ENCODE peak calls at places on chromosomes 11 and 22, in ten cellular contexts. Q is thoracic aorta, E is astrocyte of the spinal cord, V is WTC11, M is brain microvascular endothelial cell, Z is fibroblast of pulmonary artery, J is progenitor cell of endocrine pancreas, K is endothelial cell, I is upper lobe of right lung, S is type B pancreatic cell. G is an unnamed sample.

GRCh38 chr11:44260081-44260480 is 49.9 kb downstream of the ALX4 start:
- DNase-seq in Q (no peak), E (no peak), V (no peak), M (no peak), Z (no peak), J (no peak), K (no peak), I (no peak), S (no peak), G (no peak)

GRCh38 chr22:48742556-48743343 is 1084.9 kb downstream of the BRD1 start:
- DNase-seq in Q (no peak), E (no peak), V (peak; percentile 7), M (no peak), Z (no peak), J (peak; percentile 7), K (no peak), I (no peak), S (peak; percentile 60), G (no peak)

GRCh38 chr11:111039982-111040381 is 205.5 kb upstream of the POU2AF2 start:
- DNase-seq in Q (no peak), E (no peak), V (no peak), M (no peak), Z (no peak), J (no peak), K (no peak), I (no peak), S (no peak), G (no peak)

GRCh38 chr11:66727883-66728759 is 895 bp downstream of the SPTBN2 start:
- DNase-seq in Q (no peak), E (no peak), V (peak; percentile 45), M (no peak), Z (no peak), J (no peak), K (no peak), I (no peak), S (no peak), G (peak; percentile 68)

GRCh38 chr11:72111300-72111699 is 1.2 kb downstream of the ANAPC15 start:
- DNase-seq in Q (no peak), E (no peak), V (no peak), M (no peak), Z (no peak), J (no peak), K (no peak), I (no peak), S (no peak), G (no peak)

GRCh38 chr22:31185056-31185455 is 25.1 kb downstream of the RNF185 start:
- DNase-seq in Q (no peak), E (peak; percentile 7), V (no peak), M (no peak), Z (no peak), J (no peak), K (no peak), I (no peak), S (no peak), G (no peak)

GRCh38 chr22:20671409-20672081 is 102.4 kb upstream of the SERPIND1 start:
- DNase-seq in Q (no peak), E (no peak), V (no peak), M (no peak), Z (no peak), J (no peak), K (no peak), I (no peak), S (peak; percentile 6), G (no peak)

GRCh38 chr22:49323751-49324415 is 503.8 kb downstream of the BRD1 start:
- DNase-seq in Q (no peak), E (no peak), V (no peak), M (no peak), Z (no peak), J (peak; percentile 9), K (no peak), I (peak; percentile 52), S (peak; percentile 52), G (peak; percentile 11)

GRCh38 chr11:2517016-2517385 is 72.2 kb downstream of the KCNQ1 start:
- DNase-seq in Q (no peak), E (no peak), V (peak; percentile 8), M (no peak), Z (no peak), J (no peak), K (peak; percentile 2), I (peak; percentile 57), S (no peak), G (no peak)

GRCh38 chr11:69683764-69684333 is 8.7 kb upstream of the LTO1 start:
- DNase-seq in Q (no peak), E (no peak), V (peak; percentile 75), M (no peak), Z (peak; percentile 25), J (no peak), K (no peak), I (peak; percentile 66), S (no peak), G (no peak)
- TF ChIP-seq CTCF in Q (no peak), E (peak; percentile 42), V (peak; percentile 59), M (peak; percentile 63), Z (peak; percentile 41), J (peak; percentile 61), K (peak; percentile 37), I (peak; percentile 37), S (peak; percentile 68), G (peak; percentile 38)

GRCh38 chr22:22700631-22701030 is 56.2 kb downstream of the GGTLC2 start:
- DNase-seq in Q (no peak), E (no peak), V (no peak), M (no peak), Z (no peak), J (no peak), K (no peak), I (no peak), S (peak; percentile 24), G (no peak)

GRCh38 chr22:22702874-22703570 is 58.6 kb downstream of the GGTLC2 start:
- DNase-seq in Q (no peak), E (no peak), V (no peak), M (no peak), Z (no peak), J (no peak), K (no peak), I (no peak), S (no peak), G (no peak)

GRCh38 chr22:22703715-22704114 is 59.3 kb downstream of the GGTLC2 start:
- DNase-seq in Q (no peak), E (peak; percentile 65), V (no peak), M (no peak), Z (peak; percentile 73), J (no peak), K (no peak), I (no peak), S (no peak), G (no peak)

GRCh38 chr22:22704156-22704946 is 59.9 kb downstream of the GGTLC2 start:
- DNase-seq in Q (no peak), E (no peak), V (no peak), M (no peak), Z (no peak), J (no peak), K (no peak), I (no peak), S (peak; percentile 49), G (no peak)

DNA sequence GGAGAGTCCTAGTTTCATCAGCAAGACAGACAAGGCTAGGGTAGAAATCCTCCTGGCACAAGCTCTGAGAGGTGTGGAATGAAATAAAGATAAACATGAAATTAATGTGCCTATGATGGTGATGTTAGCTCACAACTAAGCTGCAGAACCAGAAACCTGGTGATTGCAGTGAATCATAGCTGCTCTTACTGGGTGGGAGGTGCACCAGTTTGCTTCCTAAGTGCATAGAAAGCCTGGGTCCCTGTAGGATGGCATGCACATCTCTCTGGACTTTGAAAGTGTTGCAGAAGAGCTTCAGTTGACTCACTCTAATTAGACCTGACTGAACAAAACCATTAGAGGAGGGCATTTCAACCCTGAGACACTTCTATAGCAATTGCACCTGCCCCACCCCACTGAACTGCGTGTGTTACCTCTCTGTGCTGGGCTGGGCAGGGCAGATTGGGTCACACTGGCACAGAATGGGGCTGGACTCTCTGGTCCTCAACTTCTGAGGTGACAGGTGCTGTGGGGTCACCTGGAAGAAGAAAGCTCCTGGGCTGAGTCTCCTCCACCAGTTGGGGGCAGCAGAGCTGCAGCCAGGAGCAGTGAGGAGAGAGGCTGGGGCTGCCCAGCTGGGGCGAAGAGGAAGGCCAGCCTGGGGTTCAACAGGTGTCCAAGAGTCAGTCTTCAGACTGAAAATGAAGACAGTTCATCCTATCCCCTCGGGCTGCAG is 57.9 kb downstream of the GGTLC2 start:
- DNase-seq in Q (no peak), E (no peak), V (peak; percentile 61), M (no peak), Z (no peak), J (peak; percentile 20), K (peak; percentile 40), I (no peak), S (no peak), G (no peak)
- TF ChIP-seq CTCF in Q (no peak), E (peak; percentile 35), V (peak; percentile 52), M (peak; percentile 29), Z (peak; percentile 48), J (peak; percentile 64), K (no peak), I (peak; percentile 19), S (no peak), G (peak; percentile 70)

GRCh38 chr11:114392735-114393667 is 7.3 kb downstream of the C11orf71 start:
- DNase-seq in Q (no peak), E (no peak), V (no peak), M (no peak), Z (no peak), J (no peak), K (no peak), I (no peak), S (no peak), G (no peak)

GRCh38 chr11:114397349-114397982 is 2.8 kb downstream of the C11orf71 start:
- DNase-seq in Q (no peak), E (no peak), V (no peak), M (no peak), Z (no peak), J (no peak), K (no peak), I (no peak), S (no peak), G (no peak)

GRCh38 chr11:114398303-114398920 is 1.9 kb downstream of the C11orf71 start:
- DNase-seq in Q (no peak), E (no peak), V (no peak), M (no peak), Z (no peak), J (no peak), K (no peak), I (no peak), S (no peak), G (no peak)

GRCh38 chr11:114399490-114399889 is 821 bp downstream of the C11orf71 start:
- DNase-seq in Q (no peak), E (no peak), V (no peak), M (no peak), Z (no peak), J (no peak), K (no peak), I (no peak), S (no peak), G (no peak)

DNA sequence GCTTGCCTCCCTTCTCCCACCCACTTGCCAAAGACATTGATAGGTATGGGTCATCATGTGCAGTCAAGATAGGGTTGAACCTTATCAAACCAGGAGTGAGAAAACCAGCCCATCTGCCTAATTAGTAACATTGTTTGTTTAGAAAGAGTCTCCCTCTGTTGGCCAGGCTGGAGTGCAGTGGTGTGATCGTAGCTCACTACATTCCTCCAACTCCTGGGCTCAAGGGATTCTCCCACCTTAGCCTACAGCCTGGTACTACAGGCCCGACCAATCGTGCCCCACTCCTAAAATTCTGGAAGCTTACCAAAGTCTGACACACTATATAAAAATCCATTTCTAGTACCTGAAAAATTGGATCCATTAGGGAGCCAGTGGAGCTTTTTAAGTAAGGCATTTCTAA is 4.5 kb downstream of the C11orf71 start:
- DNase-seq in Q (no peak), E (no peak), V (peak; percentile 26), M (no peak), Z (no peak), J (no peak), K (peak; percentile 7), I (no peak), S (no peak), G (no peak)
- TF ChIP-seq CTCF in Q (no peak), E (peak; percentile 36), V (no peak), M (peak; percentile 64), Z (peak; percentile 40), J (peak; percentile 19), K (no peak), I (peak; percentile 19), S (no peak), G (no peak)

GRCh38 chr11:35139883-35140282 is 912 bp downstream of the CD44 start:
- DNase-seq in Q (no peak), E (no peak), V (no peak), M (no peak), Z (no peak), J (no peak), K (no peak), I (no peak), S (no peak), G (no peak)
- TF ChIP-seq CTCF in Q (no peak), E (no peak), V (no peak), M (no peak), Z (no peak), J (no peak), K (no peak), I (no peak), S (no peak), G (no peak)

G was measured in GM13976.